ENCODE peak calls at places on chromosome 12, in six cellular contexts. X is choroid plexus epithelial cell; S is WTC11; E is body of pancreas; R is fibroblast of villous mesenchyme; W is CD8-positive, alpha-beta T cell. T is an unnamed sample.

GRCh38 chr12:62684586-62685295 is 218.1 kb downstream of the MON2 start:
- DNase-seq in X (no peak), S (no peak), E (no peak), R (peak; percentile 85), W (no peak), T (no peak)

GRCh38 chr12:99960312-99960711 is 24.4 kb downstream of the ANKS1B start:
- DNase-seq in X (peak; percentile 5), S (no peak), E (no peak), R (peak; percentile 2), W (no peak), T (no peak)

GRCh38 chr12:13588574-13588973 is 392.0 kb downstream of the EMP1 start:
- DNase-seq in X (no peak), S (no peak), E (no peak), R (no peak), W (no peak), T (no peak)

GRCh38 chr12:53481957-53482586 is 17.2 kb downstream of the MAP3K12 start:
- DNase-seq in X (peak; percentile 67), S (peak; percentile 19), E (peak; percentile 12), R (no peak), W (no peak), T (no peak)

GRCh38 chr12:46373303-46374182 is 970 bp upstream of the SLC38A2 start:
- DNase-seq in X (peak; percentile 73), S (peak; percentile 70), E (peak; percentile 52), R (peak; percentile 76), W (peak; percentile 3), T (peak; percentile 69)

GRCh38 chr12:57772429-57773322 is at the start of gene EEF1AKMT3:
- DNase-seq in X (peak; percentile 36), S (peak; percentile 63), E (peak; percentile 71), R (peak; percentile 56), W (no peak), T (peak; percentile 69)

GRCh38 chr12:130705174-130705880 is 10.8 kb downstream of the RIMBP2 start:
- DNase-seq in X (no peak), S (no peak), E (no peak), R (no peak), W (no peak), T (no peak)

GRCh38 chr12:101407438-101408345 is at the start of gene ARL1:
- DNase-seq in X (peak; percentile 93), S (peak; percentile 73), E (peak; percentile 83), R (peak; percentile 91), W (peak; percentile 47), T (peak; percentile 87)

GRCh38 chr12:28955921-28956320 is 193.2 kb upstream of the FAR2 start:
- DNase-seq in X (no peak), S (no peak), E (no peak), R (no peak), W (no peak), T (no peak)

GRCh38 chr12:38137716-38138115 is 178.9 kb upstream of the ALG10B start:
- DNase-seq in X (no peak), S (no peak), E (no peak), R (no peak), W (no peak), T (no peak)

GRCh38 chr12:13243516-13244070 is 47.1 kb downstream of the EMP1 start:
- DNase-seq in X (peak; percentile 29), S (no peak), E (no peak), R (peak; percentile 20), W (no peak), T (no peak)

GRCh38 chr12:83985068-83985467 is 927.5 kb downstream of the SLC6A15 start:
- DNase-seq in X (no peak), S (no peak), E (no peak), R (no peak), W (no peak), T (no peak)

GRCh38 chr12:820336-820735 is 68.0 kb downstream of the WNK1 start:
- DNase-seq in X (no peak), S (no peak), E (no peak), R (no peak), W (no peak), T (no peak)

GRCh38 chr12:3077572-3078081 is 448 bp downstream of the TSPAN9 start:
- DNase-seq in X (peak; percentile 64), S (peak; percentile 37), E (peak; percentile 31), R (peak; percentile 58), W (no peak), T (no peak)

GRCh38 chr12:125166046-125166445 is 100.8 kb downstream of the AACS start:
- DNase-seq in X (no peak), S (no peak), E (no peak), R (no peak), W (no peak), T (no peak)

GRCh38 chr12:68106160-68106559 is 53.4 kb downstream of the IFNG start:
- DNase-seq in X (peak; percentile 54), S (no peak), E (no peak), R (peak; percentile 4), W (no peak), T (no peak)

GRCh38 chr12:109870648-109871047 is 9.7 kb downstream of the GLTP start:
- DNase-seq in X (peak; percentile 47), S (no peak), E (no peak), R (no peak), W (no peak), T (no peak)

GRCh38 chr12:62834971-62835547 is 99.9 kb downstream of the PPM1H start:
- DNase-seq in X (peak; percentile 51), S (no peak), E (no peak), R (peak; percentile 67), W (no peak), T (no peak)

GRCh38 chr12:110349521-110350151 is 53.9 kb downstream of the ANAPC7 start:
- DNase-seq in X (no peak), S (no peak), E (no peak), R (no peak), W (no peak), T (no peak)

GRCh38 chr12:31324845-31325523 is 966 bp downstream of the SINHCAF start:
- DNase-seq in X (peak; percentile 60), S (peak; percentile 31), E (peak; percentile 60), R (peak; percentile 58), W (no peak), T (peak; percentile 46)

GRCh38 chr12:31323466-31324115 is 2.4 kb downstream of the SINHCAF start:
- DNase-seq in X (peak; percentile 22), S (peak; percentile 29), E (no peak), R (peak; percentile 39), W (peak; percentile 34), T (no peak)

GRCh38 chr12:31322651-31323248 is 3.2 kb downstream of the SINHCAF start:
- DNase-seq in X (peak; percentile 56), S (no peak), E (no peak), R (peak; percentile 73), W (no peak), T (no peak)

GRCh38 chr12:31325524-31325875 is 450 bp downstream of the SINHCAF start:
- DNase-seq in X (no peak), S (no peak), E (peak; percentile 28), R (no peak), W (no peak), T (no peak)

DNA sequence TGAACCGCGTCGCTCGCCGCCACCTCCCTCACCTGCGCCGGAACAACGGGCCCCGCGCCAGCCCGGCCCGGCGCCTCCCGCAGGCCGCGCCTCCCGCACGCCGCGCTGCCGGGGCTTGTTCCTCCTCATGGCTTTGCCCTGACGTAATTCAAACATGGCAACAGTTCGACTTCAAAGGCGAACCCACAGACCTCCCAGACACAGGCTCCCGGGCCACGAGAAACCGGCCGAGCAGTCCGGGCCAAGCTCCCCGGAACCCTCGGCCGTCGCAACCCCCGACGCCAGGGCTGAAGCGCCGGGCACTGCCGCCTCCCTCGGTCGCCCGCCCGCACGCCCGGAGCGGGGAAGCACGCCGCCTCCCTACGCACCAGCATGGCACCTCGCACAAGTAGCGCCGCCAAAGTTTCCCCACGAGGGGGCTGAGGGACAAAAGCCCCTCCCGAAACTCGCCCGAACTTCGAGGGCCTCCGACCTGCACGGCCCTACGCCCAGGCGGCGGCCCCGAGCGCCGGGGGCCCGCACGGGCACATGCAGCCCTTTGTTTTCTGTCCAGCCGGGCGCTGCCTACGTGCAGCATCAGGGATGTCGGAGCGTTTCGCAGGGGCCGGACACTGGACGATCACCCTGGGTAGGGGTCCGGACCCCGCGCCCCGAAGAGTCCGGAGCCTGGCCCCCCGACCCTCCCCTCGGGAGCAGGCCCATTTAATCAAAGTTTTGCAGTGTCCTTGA is 1.7 kb downstream of the SINHCAF start:
- DNase-seq in X (peak; percentile 86), S (peak; percentile 56), E (peak; percentile 87), R (peak; percentile 79), W (peak; percentile 67), T (peak; percentile 63)
- TF ChIP-seq CTCF in X (no peak), S (no peak), E (no peak), R (no peak), W (peak; percentile 37), T (no peak)

GRCh38 chr12:65673732-65674131 is 150.6 kb upstream of the HMGA2 start:
- DNase-seq in X (peak; percentile 70), S (no peak), E (no peak), R (peak; percentile 63), W (no peak), T (no peak)
- TF ChIP-seq CTCF in X (peak; percentile 42), S (no peak), E (no peak), R (peak; percentile 31), W (no peak), T (no peak)

GRCh38 chr12:132315951-132316350 is 13.4 kb downstream of the GALNT9 start:
- DNase-seq in X (no peak), S (no peak), E (no peak), R (no peak), W (no peak), T (no peak)

GRCh38 chr12:132316497-132317232 is 12.7 kb downstream of the GALNT9 start:
- DNase-seq in X (no peak), S (no peak), E (no peak), R (no peak), W (no peak), T (no peak)

GRCh38 chr12:132318618-132319033 is 10.8 kb downstream of the GALNT9 start:
- DNase-seq in X (no peak), S (no peak), E (no peak), R (no peak), W (no peak), T (no peak)

GRCh38 chr12:132318135-132318534 is 11.3 kb downstream of the GALNT9 start:
- DNase-seq in X (no peak), S (no peak), E (no peak), R (no peak), W (no peak), T (no peak)

GRCh38 chr12:132317233-132317938 is 12.0 kb downstream of the GALNT9 start:
- DNase-seq in X (no peak), S (no peak), E (no peak), R (no peak), W (no peak), T (no peak)
- TF ChIP-seq CTCF in X (no peak), S (no peak), E (no peak), R (no peak), W (no peak), T (no peak)

DNA sequence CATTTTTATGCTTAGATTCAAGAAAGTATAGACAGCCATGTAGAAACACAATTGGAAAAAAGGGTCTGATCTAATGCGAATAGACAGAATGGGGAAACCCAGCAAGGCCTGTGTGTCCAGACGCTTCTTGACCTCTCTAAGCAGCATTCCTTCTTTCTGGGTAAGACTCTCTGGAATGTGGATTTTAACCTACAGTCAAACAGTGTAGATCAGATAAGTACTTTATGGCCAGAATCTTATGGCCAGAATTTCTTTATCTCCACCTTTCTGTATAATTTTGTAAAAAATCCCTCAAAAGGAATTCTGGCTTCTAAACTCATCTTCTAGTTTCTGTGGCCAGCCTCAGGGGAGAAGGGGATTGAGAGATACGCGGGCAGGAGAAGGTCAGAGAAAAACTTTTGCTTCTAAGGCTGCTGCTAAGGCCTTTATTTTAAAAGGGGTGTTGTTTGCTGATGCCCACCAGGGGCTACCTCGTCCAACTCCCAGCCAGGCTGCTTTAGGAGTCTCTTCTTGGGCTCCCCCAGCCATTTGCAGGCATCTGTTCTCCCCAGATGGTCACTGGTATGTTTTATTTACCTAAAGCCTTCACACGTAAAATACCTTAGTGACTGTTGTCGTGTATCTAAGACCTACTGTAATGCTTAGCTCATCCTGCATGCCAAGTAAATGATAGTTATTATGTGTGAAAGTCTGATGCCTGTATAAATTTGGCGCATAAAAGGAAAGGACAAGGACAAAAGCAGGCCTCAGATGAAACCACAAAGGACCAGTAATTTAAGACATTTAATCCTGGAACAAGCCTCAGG is 68.4 kb downstream of the ANO6 start:
- DNase-seq in X (peak; percentile 91), S (peak; percentile 36), E (no peak), R (peak; percentile 85), W (no peak), T (peak; percentile 12)
- TF ChIP-seq CTCF in X (peak; percentile 54), S (no peak), E (no peak), R (peak; percentile 38), W (no peak), T (no peak)

T was measured in nephron progenitor cell.